ENCODE peak calls at places on chromosome 6, in six cellular contexts. L, R, K, P, D and W are unnamed samples.

GRCh38 chr6:129543981-129544380 is 166.0 kb downstream of the ARHGAP18 start:
- DNase-seq in L (peak; percentile 33), K (no peak), P (no peak), R (no peak), D (no peak), W (no peak)

GRCh38 chr6:71250050-71250689 is 38.4 kb upstream of the OGFRL1 start:
- DNase-seq in K (no peak), L (peak; percentile 78), P (no peak), D (peak; percentile 87), R (no peak), W (no peak)

GRCh38 chr6:5109436-5109835 is 24.3 kb downstream of the PPP1R3G start:
- DNase-seq in R (no peak), L (no peak), K (no peak), D (no peak), P (no peak), W (no peak)

GRCh38 chr6:2749972-2750600 is 636 bp downstream of the MYLK4 start:
- DNase-seq in K (no peak), P (peak; percentile 73), D (peak; percentile 82), L (peak; percentile 65), R (peak; percentile 46), W (peak; percentile 50)

GRCh38 chr6:84508334-84508733 is 256.1 kb downstream of the TBX18 start:
- DNase-seq in R (no peak), L (no peak), K (no peak), P (no peak), D (no peak), W (no peak)

GRCh38 chr6:52420668-52421358 is 671 bp downstream of the EFHC1 start:
- DNase-seq in D (no peak), K (no peak), L (no peak), R (peak; percentile 76), P (peak; percentile 16), W (peak; percentile 67)

GRCh38 chr6:95431637-95432228 is 145.6 kb upstream of the MANEA start:
- DNase-seq in L (peak; percentile 64), P (peak; percentile 23), K (no peak), D (peak; percentile 56), R (peak; percentile 9), W (peak; percentile 5)

GRCh38 chr6:15246217-15247211 is 645 bp downstream of the JARID2 start:
- DNase-seq in L (no peak), P (no peak), K (no peak), R (no peak), D (peak; percentile 64), W (no peak)

GRCh38 chr6:170284126-170284773 is 6.6 kb downstream of the DLL1 start:
- DNase-seq in K (no peak), R (no peak), D (no peak), L (no peak), P (no peak), W (no peak)

GRCh38 chr6:169969372-169970099 is 218.1 kb downstream of the ERMARD start:
- DNase-seq in L (no peak), R (no peak), P (no peak), D (no peak), K (no peak), W (no peak)

GRCh38 chr6:157981395-157982296 is at the start of gene SYNJ2:
- DNase-seq in L (peak; percentile 73), R (peak; percentile 83), P (peak; percentile 94), D (peak; percentile 79), K (no peak), W (peak; percentile 67)

GRCh38 chr6:111087871-111088667 is 766 bp downstream of the SLC16A10 start:
- DNase-seq in L (peak; percentile 9), K (no peak), P (no peak), D (peak; percentile 61), R (peak; percentile 63), W (no peak)

GRCh38 chr6:9116026-9116425 is 680.7 kb upstream of the SLC35B3 start:
- DNase-seq in K (no peak), R (no peak), P (no peak), D (peak; percentile 41), L (no peak), W (no peak)

GRCh38 chr6:112049996-112050395 is 3.9 kb upstream of the CCN6 start:
- DNase-seq in R (no peak), L (no peak), P (no peak), D (no peak), K (no peak), W (no peak)

GRCh38 chr6:165662671-165663282 is at the start of gene PDE10A:
- DNase-seq in L (peak; percentile 57), D (no peak), R (no peak), K (no peak), P (no peak), W (peak; percentile 81)

GRCh38 chr6:44494011-44494501 is 106.5 kb downstream of the CDC5L start:
- DNase-seq in L (peak; percentile 37), P (peak; percentile 73), K (no peak), D (peak; percentile 29), R (peak; percentile 80), W (peak; percentile 71)

GRCh38 chr6:52503853-52504777 is 72.7 kb downstream of the TRAM2 start:
- DNase-seq in L (peak; percentile 49), P (peak; percentile 90), D (no peak), R (no peak), K (no peak), W (peak; percentile 89)

GRCh38 chr6:24396764-24397163 is 6.0 kb upstream of the MRS2 start:
- DNase-seq in R (no peak), D (no peak), L (no peak), P (no peak), K (no peak), W (no peak)

GRCh38 chr6:56724455-56724854 is 81.8 kb upstream of the DST start:
- DNase-seq in K (no peak), L (no peak), D (no peak), R (no peak), P (no peak), W (no peak)

GRCh38 chr6:149246691-149247384 is 70.7 kb upstream of the TAB2 start:
- DNase-seq in K (peak; percentile 66), P (no peak), R (no peak), D (peak; percentile 38), L (no peak), W (no peak)

GRCh38 chr6:116406678-116407345 is 36.1 kb downstream of the DSE start:
- DNase-seq in R (no peak), K (no peak), D (no peak), L (no peak), P (no peak), W (no peak)

GRCh38 chr6:30100585-30101422 is 12.1 kb downstream of the TRIM31 start:
- DNase-seq in R (peak; percentile 92), K (no peak), D (no peak), L (no peak), P (peak; percentile 32), W (no peak)

GRCh38 chr6:139028242-139028657 is 295 bp upstream of the ABRACL start:
- DNase-seq in L (no peak), D (no peak), R (no peak), P (no peak), K (no peak), W (no peak)

GRCh38 chr6:156634971-156635371 is 142.2 kb upstream of the ARID1B start:
- DNase-seq in P (no peak), D (no peak), R (no peak), K (no peak), L (no peak), W (no peak)

GRCh38 chr6:6880745-6881437 is 226.9 kb upstream of the RREB1 start:
- DNase-seq in R (no peak), D (peak; percentile 65), P (no peak), L (no peak), K (no peak), W (no peak)

GRCh38 chr6:119442776-119443184 is 93.2 kb upstream of the MAN1A1 start:
- DNase-seq in K (no peak), P (no peak), L (peak; percentile 21), D (no peak), R (peak; percentile 4), W (no peak)

GRCh38 chr6:125791151-125791819 is 525 bp downstream of the NCOA7 start:
- DNase-seq in K (no peak), P (peak; percentile 54), D (peak; percentile 66), R (peak; percentile 57), L (peak; percentile 86), W (peak; percentile 71)
- TF ChIP-seq MYC in K (no peak), P (no peak), D (no peak), R (no peak), L (no peak), W (no peak)

GRCh38 chr6:89082439-89082838 is 1.9 kb downstream of the PNRC1 start:
- DNase-seq in K (no peak), L (peak; percentile 41), D (peak; percentile 39), R (no peak), P (no peak), W (no peak)
- TF ChIP-seq MYC in K (no peak), L (no peak), D (no peak), R (no peak), P (no peak), W (no peak)

GRCh38 chr6:81694214-81694613 is 58.3 kb downstream of the TENT5A start:
- DNase-seq in L (no peak), K (no peak), R (no peak), D (no peak), P (no peak), W (no peak)

GRCh38 chr6:81697564-81697963 is 54.9 kb downstream of the TENT5A start:
- DNase-seq in P (no peak), R (peak; percentile 3), K (no peak), L (no peak), D (no peak), W (no peak)

GRCh38 chr6:81693212-81693611 is 59.3 kb downstream of the TENT5A start:
- DNase-seq in R (no peak), D (no peak), P (no peak), K (no peak), L (no peak), W (no peak)

GRCh38 chr6:81694855-81695254 is 57.6 kb downstream of the TENT5A start:
- DNase-seq in K (no peak), L (no peak), P (no peak), D (no peak), R (no peak), W (no peak)

GRCh38 chr6:81696505-81696904 is 56.0 kb downstream of the TENT5A start:
- DNase-seq in L (peak; percentile 39), K (no peak), R (peak; percentile 25), D (no peak), P (no peak), W (peak; percentile 0)
- TF ChIP-seq MYC in L (no peak), K (no peak), R (no peak), D (no peak), P (no peak), W (no peak)

DNA sequence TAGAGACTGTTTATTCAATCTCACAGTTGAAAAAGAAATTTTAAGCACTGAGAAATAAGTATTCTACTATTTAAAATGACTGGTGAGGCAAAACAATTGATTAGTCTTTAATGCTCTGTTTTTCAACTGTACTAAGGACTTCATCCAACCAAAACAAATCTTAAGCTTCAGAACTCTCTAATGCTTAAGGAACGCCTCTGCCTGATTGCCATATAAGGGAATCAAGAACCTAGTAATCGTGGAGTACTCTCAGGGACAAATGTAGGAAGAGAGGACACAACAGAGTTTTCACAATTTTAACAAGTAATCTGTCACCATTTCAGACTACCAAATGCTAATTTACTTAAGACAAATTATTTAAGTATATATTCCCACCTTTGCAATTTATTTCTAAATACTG is 16.1 kb downstream of the FBXO30 start:
- DNase-seq in D (no peak), L (peak; percentile 35), R (no peak), P (no peak), K (no peak), W (no peak)
- TF ChIP-seq MYC in D (no peak), L (no peak), R (no peak), P (no peak), K (no peak), W (no peak)